ENCODE peak calls at places on chromosomes 2 and 18, in four cellular contexts. One of them, this sample, is unnamed.

GRCh38 chr2:41963661-41964525 is 83.9 kb upstream of the PKDCC start:
- DNase-seq in sigmoid colon: peak; percentile 74
- DNase-seq in gastrocnemius medialis: no peak
- DNase-seq in heart right ventricle: peak; percentile 59
- DNase-seq in this sample: no peak

GRCh38 chr18:76989647-76990190 is 142.9 kb downstream of the MBP start:
- DNase-seq in heart right ventricle: no peak
- DNase-seq in gastrocnemius medialis: no peak
- DNase-seq in sigmoid colon: no peak
- DNase-seq in this sample: no peak

GRCh38 chr2:119208791-119209203 is 14.8 kb upstream of the STEAP3 start:
- DNase-seq in sigmoid colon: no peak
- DNase-seq in heart right ventricle: no peak
- DNase-seq in gastrocnemius medialis: no peak
- DNase-seq in this sample: no peak

GRCh38 chr2:40487592-40487991 is 35.7 kb upstream of the SLC8A1 start:
- DNase-seq in heart right ventricle: no peak
- DNase-seq in sigmoid colon: no peak
- DNase-seq in gastrocnemius medialis: no peak
- DNase-seq in this sample: no peak

GRCh38 chr2:197028633-197029032 is 102.1 kb upstream of the PGAP1 start:
- DNase-seq in heart right ventricle: no peak
- DNase-seq in gastrocnemius medialis: no peak
- DNase-seq in sigmoid colon: no peak
- DNase-seq in this sample: no peak

GRCh38 chr2:31079665-31080064 is 58.6 kb downstream of the GALNT14 start:
- DNase-seq in heart right ventricle: no peak
- DNase-seq in sigmoid colon: no peak
- DNase-seq in gastrocnemius medialis: no peak
- DNase-seq in this sample: no peak

GRCh38 chr2:151774506-151774905 is 40.2 kb upstream of the NEB start:
- DNase-seq in sigmoid colon: no peak
- DNase-seq in heart right ventricle: no peak
- DNase-seq in gastrocnemius medialis: no peak
- DNase-seq in this sample: no peak

GRCh38 chr2:45494275-45494977 is 116.6 kb downstream of the SRBD1 start:
- DNase-seq in sigmoid colon: no peak
- DNase-seq in gastrocnemius medialis: no peak
- DNase-seq in heart right ventricle: no peak
- DNase-seq in this sample: no peak

GRCh38 chr2:9971105-9971818 is 19.8 kb downstream of the GRHL1 start:
- DNase-seq in heart right ventricle: no peak
- DNase-seq in gastrocnemius medialis: no peak
- DNase-seq in sigmoid colon: no peak
- DNase-seq in this sample: no peak

GRCh38 chr2:26412091-26412673 is 10.5 kb downstream of the DRC1 start:
- DNase-seq in sigmoid colon: no peak
- DNase-seq in heart right ventricle: no peak
- DNase-seq in gastrocnemius medialis: no peak
- DNase-seq in this sample: no peak
- H3K27me3 ChIP-seq in sigmoid colon: no peaks in the 10 kb centered on the region
- H3K27me3 ChIP-seq in heart right ventricle: peaks cover 5% of the 10 kb centered on the region
- H3K27me3 ChIP-seq in gastrocnemius medialis: no peaks in the 10 kb centered on the region
- H3K27me3 ChIP-seq in this sample: no peaks in the 10 kb centered on the region

DNA sequence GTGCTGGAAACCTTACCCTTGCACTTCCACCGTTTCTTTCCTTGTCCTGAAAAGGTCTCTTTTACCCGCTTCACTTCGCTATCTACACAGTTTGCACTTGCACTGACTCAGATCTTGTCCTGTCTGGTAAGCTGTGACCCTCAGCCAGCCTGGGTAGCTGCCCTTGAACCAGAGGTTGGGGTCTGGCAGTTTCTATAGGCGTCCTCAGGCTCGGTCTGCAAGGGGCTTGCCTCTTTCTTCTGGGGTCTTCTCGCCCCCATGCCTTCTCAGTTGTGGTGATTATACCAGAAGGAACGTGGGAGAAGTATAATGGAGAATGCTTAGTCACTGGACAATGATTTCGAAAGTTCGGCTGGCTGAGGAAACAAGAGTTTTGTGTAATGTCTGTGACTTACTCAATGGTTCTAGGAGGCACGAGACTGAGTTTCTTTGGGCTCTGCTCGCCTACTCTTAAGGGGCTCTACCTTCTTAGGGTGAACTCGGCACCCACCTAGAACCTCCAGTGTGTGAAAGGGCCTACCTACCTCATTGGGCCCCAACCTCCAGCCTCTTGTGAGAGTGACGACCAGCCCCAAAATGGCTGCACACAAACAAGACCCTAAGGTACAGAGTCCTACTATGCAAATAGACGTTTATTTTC is 6.9 kb upstream of the STAT1 start:
- DNase-seq in heart right ventricle: no peak
- DNase-seq in gastrocnemius medialis: peak; percentile 24
- DNase-seq in sigmoid colon: peak; percentile 80
- DNase-seq in this sample: peak; percentile 61
- H3K27ac ChIP-seq in heart right ventricle: peak overlapping the region; percentile 93
- H3K27ac ChIP-seq in gastrocnemius medialis: peak overlapping the region; percentile 87
- H3K27ac ChIP-seq in sigmoid colon: peak overlapping the region; percentile 87
- H3K27ac ChIP-seq in this sample: peak overlapping the region; percentile 94

DNA sequence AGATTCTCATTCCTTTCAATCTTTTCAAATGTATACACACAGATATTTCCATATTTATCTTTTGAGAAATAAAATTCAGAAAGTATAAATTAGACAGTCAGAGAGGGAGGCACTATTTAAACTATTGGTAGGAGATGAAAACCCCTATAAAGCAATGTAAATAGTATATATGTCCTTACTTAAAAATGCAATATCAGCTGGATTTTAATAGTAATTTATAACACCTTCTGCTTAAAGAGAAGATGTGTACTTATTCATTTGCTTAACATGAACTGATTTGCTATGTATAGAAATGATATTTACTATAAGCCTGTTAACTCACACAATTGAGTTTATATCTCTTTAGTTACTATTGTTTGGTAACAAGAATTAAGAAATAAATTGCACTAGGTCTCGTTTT is 163.3 kb downstream of the LRP1B start:
- DNase-seq in sigmoid colon: no peak
- DNase-seq in gastrocnemius medialis: no peak
- DNase-seq in heart right ventricle: no peak
- DNase-seq in this sample: no peak
- H3K27me3 ChIP-seq in sigmoid colon: no peaks in the 10 kb centered on the region
- H3K27me3 ChIP-seq in gastrocnemius medialis: no peaks in the 10 kb centered on the region
- H3K27me3 ChIP-seq in heart right ventricle: no peaks in the 10 kb centered on the region
- H3K27me3 ChIP-seq in this sample: no peaks in the 10 kb centered on the region

GRCh38 chr2:66813525-66813924 is 378.6 kb downstream of the MEIS1 start:
- DNase-seq in sigmoid colon: no peak
- DNase-seq in heart right ventricle: no peak
- DNase-seq in gastrocnemius medialis: no peak
- DNase-seq in this sample: no peak
- H3K27ac ChIP-seq in sigmoid colon: peak overlapping the region; percentile 7
- H3K27ac ChIP-seq in heart right ventricle: no peak overlapping the region
- H3K27ac ChIP-seq in gastrocnemius medialis: no peak overlapping the region
- H3K27ac ChIP-seq in this sample: no peak overlapping the region

GRCh38 chr2:28639836-28640235 is 111.8 kb upstream of the PPP1CB start:
- DNase-seq in sigmoid colon: peak; percentile 61
- DNase-seq in heart right ventricle: no peak
- DNase-seq in gastrocnemius medialis: no peak
- DNase-seq in this sample: no peak
- H3K27me3 ChIP-seq in sigmoid colon: no peaks in the 10 kb centered on the region
- H3K27me3 ChIP-seq in heart right ventricle: no peaks in the 10 kb centered on the region
- H3K27me3 ChIP-seq in gastrocnemius medialis: no peaks in the 10 kb centered on the region
- H3K27me3 ChIP-seq in this sample: no peaks in the 10 kb centered on the region

GRCh38 chr18:32366586-32367538 is 103.8 kb downstream of the GAREM1 start:
- DNase-seq in heart right ventricle: no peak
- DNase-seq in gastrocnemius medialis: no peak
- DNase-seq in sigmoid colon: no peak
- DNase-seq in this sample: no peak

GRCh38 chr18:32372381-32373061 is 98.2 kb downstream of the GAREM1 start:
- DNase-seq in sigmoid colon: no peak
- DNase-seq in heart right ventricle: no peak
- DNase-seq in gastrocnemius medialis: no peak
- DNase-seq in this sample: peak; percentile 74

GRCh38 chr18:32371384-32371783 is 99.3 kb downstream of the GAREM1 start:
- DNase-seq in heart right ventricle: no peak
- DNase-seq in gastrocnemius medialis: no peak
- DNase-seq in sigmoid colon: no peak
- DNase-seq in this sample: no peak

GRCh38 chr18:32372047-32372380 is 98.7 kb downstream of the GAREM1 start:
- DNase-seq in sigmoid colon: no peak
- DNase-seq in heart right ventricle: no peak
- DNase-seq in gastrocnemius medialis: no peak
- DNase-seq in this sample: no peak

DNA sequence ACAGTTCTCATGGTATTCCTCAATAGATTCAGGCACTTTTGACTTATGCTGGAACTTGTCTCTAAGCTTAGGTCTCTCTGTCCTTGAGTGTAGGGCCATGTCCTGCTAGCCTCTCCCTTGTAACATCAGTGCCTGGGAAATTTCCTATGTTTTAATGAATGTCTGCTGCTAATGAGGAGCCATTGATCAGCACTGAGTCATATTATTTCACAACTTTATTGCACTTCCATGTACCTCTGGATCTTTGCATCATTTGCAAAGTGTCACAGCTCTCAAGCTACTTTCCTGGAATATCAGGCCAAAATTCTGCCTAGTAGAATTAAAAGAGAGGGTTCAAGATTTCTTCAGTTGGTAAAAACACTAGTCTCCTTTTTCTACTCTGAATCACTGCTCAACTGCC is 102.5 kb downstream of the GAREM1 start:
- DNase-seq in heart right ventricle: no peak
- DNase-seq in sigmoid colon: no peak
- DNase-seq in gastrocnemius medialis: no peak
- DNase-seq in this sample: no peak
- H3K27ac ChIP-seq in heart right ventricle: no peak overlapping the region
- H3K27ac ChIP-seq in sigmoid colon: no peak overlapping the region
- H3K27ac ChIP-seq in gastrocnemius medialis: no peak overlapping the region
- H3K27ac ChIP-seq in this sample: no peak overlapping the region

GRCh38 chr18:68566991-68567390 is 147.9 kb downstream of the TMX3 start:
- DNase-seq in heart right ventricle: no peak
- DNase-seq in sigmoid colon: no peak
- DNase-seq in gastrocnemius medialis: no peak
- DNase-seq in this sample: no peak
- H3K27me3 ChIP-seq in heart right ventricle: no peaks in the 10 kb centered on the region
- H3K27me3 ChIP-seq in sigmoid colon: no peaks in the 10 kb centered on the region
- H3K27me3 ChIP-seq in gastrocnemius medialis: no peaks in the 10 kb centered on the region
- H3K27me3 ChIP-seq in this sample: no peaks in the 10 kb centered on the region

DNA sequence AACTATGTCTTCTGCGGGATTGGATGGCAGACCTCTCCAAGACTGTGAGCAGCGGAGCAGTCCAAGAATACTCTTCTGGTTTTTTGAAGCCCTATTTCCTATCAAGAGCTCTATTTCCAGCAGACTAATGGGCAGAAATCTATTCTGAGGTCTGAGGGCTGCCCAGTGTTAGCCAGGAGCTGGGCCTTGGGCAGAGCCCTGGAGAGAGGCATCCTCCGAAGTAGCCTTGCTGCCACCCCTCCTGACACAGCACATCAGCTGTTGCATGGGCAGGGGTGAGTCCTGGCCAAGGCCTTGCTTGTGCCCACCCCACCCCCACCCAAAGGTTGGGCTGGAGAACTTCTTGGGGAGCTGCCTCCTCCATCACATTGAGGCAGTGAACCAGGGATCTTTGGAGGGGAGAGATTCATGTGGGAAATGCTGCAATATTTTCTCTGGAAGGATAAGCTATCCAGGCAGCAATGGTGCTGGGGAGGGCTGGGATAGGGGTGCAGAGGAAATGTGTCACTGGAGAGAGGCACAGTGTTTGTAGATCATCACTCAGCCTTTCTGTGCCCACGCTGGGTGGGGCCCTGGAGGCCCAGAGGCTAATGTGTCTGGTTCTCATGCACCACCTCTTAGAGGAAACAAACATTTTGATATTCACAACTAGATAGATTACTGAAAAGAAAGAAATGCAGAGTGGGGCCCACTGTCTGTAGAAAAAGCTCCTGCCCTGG is 104.7 kb downstream of the VSNL1 start:
- DNase-seq in sigmoid colon: no peak
- DNase-seq in gastrocnemius medialis: no peak
- DNase-seq in heart right ventricle: no peak
- DNase-seq in this sample: no peak
- H3K27ac ChIP-seq in sigmoid colon: no peak overlapping the region
- H3K27ac ChIP-seq in gastrocnemius medialis: no peak overlapping the region
- H3K27ac ChIP-seq in heart right ventricle: no peak overlapping the region
- H3K27ac ChIP-seq in this sample: no peak overlapping the region

GRCh38 chr2:26617259-26618083 is 23.7 kb downstream of the CIB4 start:
- DNase-seq in sigmoid colon: peak; percentile 34
- DNase-seq in heart right ventricle: no peak
- DNase-seq in gastrocnemius medialis: no peak
- DNase-seq in this sample: no peak
- H3K27me3 ChIP-seq in sigmoid colon: peaks cover 10% of the 10 kb centered on the region
- H3K27me3 ChIP-seq in heart right ventricle: peaks cover 47% of the 10 kb centered on the region
- H3K27me3 ChIP-seq in gastrocnemius medialis: peaks cover 31% of the 10 kb centered on the region
- H3K27me3 ChIP-seq in this sample: no peaks in the 10 kb centered on the region

DNA sequence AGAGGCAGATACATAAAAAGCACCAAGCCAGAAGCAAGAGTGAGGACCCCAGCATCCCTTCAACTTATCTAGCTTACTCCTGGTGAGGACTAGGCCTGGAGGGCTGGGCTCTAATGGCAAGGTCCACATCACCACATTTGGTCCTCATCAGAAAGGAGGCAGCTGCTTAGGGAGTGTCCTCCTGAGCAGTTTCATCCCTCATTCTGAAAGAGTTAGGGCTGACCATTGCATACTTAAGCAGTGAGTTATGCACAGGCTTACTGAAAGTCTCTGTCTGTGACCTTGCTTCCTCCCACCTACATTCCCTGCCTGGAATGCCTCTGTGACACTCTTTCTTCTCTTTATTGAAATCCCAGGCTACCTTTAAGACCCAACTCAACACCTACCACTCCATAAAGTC is 301.8 kb upstream of the ACVR2A start:
- DNase-seq in gastrocnemius medialis: no peak
- DNase-seq in sigmoid colon: no peak
- DNase-seq in heart right ventricle: no peak
- DNase-seq in this sample: no peak
- H3K27ac ChIP-seq in gastrocnemius medialis: no peak overlapping the region
- H3K27ac ChIP-seq in sigmoid colon: peak overlapping the region; percentile 22
- H3K27ac ChIP-seq in heart right ventricle: no peak overlapping the region
- H3K27ac ChIP-seq in this sample: no peak overlapping the region

This sample was measured in lung.